ENCODE peak calls at places on chromosomes 2 and 18, in eight cellular contexts. One of them, this sample, is unnamed.

GRCh38 chr18:77207540-77207939 is 42.1 kb upstream of the GALR1 start:
- DNase-seq in fibroblast of lung: peak; percentile 62
- DNase-seq in A673: peak; percentile 37
- DNase-seq in PC-3: peak; percentile 47
- DNase-seq in ovary: peak; percentile 76
- DNase-seq in mammary epithelial cell: peak; percentile 42
- DNase-seq in mesendoderm: peak; percentile 76
- DNase-seq in ascending aorta: peak; percentile 35
- DNase-seq in this sample: no peak

GRCh38 chr2:239593455-239593854 is 192.6 kb upstream of the HDAC4 start:
- DNase-seq in A673: no peak
- DNase-seq in PC-3: no peak
- DNase-seq in ovary: peak; percentile 0
- DNase-seq in fibroblast of lung: no peak
- DNase-seq in mammary epithelial cell: no peak
- DNase-seq in ascending aorta: no peak
- DNase-seq in mesendoderm: no peak
- DNase-seq in this sample: no peak

GRCh38 chr2:98793275-98793674 is 62.3 kb upstream of the MGAT4A start:
- DNase-seq in PC-3: peak; percentile 89
- DNase-seq in ovary: no peak
- DNase-seq in mesendoderm: no peak
- DNase-seq in A673: no peak
- DNase-seq in ascending aorta: no peak
- DNase-seq in fibroblast of lung: peak; percentile 36
- DNase-seq in mammary epithelial cell: peak; percentile 77
- DNase-seq in this sample: no peak

GRCh38 chr2:185583058-185583816 is 155.4 kb upstream of the FSIP2 start:
- DNase-seq in mesendoderm: peak; percentile 79
- DNase-seq in ascending aorta: no peak
- DNase-seq in mammary epithelial cell: peak; percentile 96
- DNase-seq in fibroblast of lung: peak; percentile 91
- DNase-seq in PC-3: peak; percentile 97
- DNase-seq in A673: no peak
- DNase-seq in ovary: no peak
- DNase-seq in this sample: peak; percentile 94

GRCh38 chr2:192551760-192552159 is 357.0 kb upstream of the TMEFF2 start:
- DNase-seq in fibroblast of lung: no peak
- DNase-seq in ovary: no peak
- DNase-seq in mesendoderm: peak; percentile 6
- DNase-seq in ascending aorta: no peak
- DNase-seq in A673: no peak
- DNase-seq in PC-3: no peak
- DNase-seq in mammary epithelial cell: no peak
- DNase-seq in this sample: no peak

GRCh38 chr2:192236136-192236535 is 41.4 kb upstream of the TMEFF2 start:
- DNase-seq in ascending aorta: no peak
- DNase-seq in mesendoderm: no peak
- DNase-seq in fibroblast of lung: peak; percentile 82
- DNase-seq in PC-3: peak; percentile 37
- DNase-seq in mammary epithelial cell: no peak
- DNase-seq in A673: no peak
- DNase-seq in ovary: no peak
- DNase-seq in this sample: no peak

GRCh38 chr2:234395801-234396478 is 100.9 kb downstream of the ARL4C start:
- DNase-seq in PC-3: no peak
- DNase-seq in fibroblast of lung: no peak
- DNase-seq in ascending aorta: no peak
- DNase-seq in ovary: no peak
- DNase-seq in A673: peak; percentile 17
- DNase-seq in mesendoderm: no peak
- DNase-seq in mammary epithelial cell: no peak
- DNase-seq in this sample: no peak

GRCh38 chr2:204452464-204453023 is 92.7 kb upstream of the PARD3B start:
- DNase-seq in A673: peak; percentile 50
- DNase-seq in ovary: peak; percentile 69
- DNase-seq in fibroblast of lung: peak; percentile 99
- DNase-seq in mesendoderm: peak; percentile 91
- DNase-seq in PC-3: peak; percentile 96
- DNase-seq in ascending aorta: no peak
- DNase-seq in mammary epithelial cell: peak; percentile 92
- DNase-seq in this sample: peak; percentile 55

GRCh38 chr2:8652774-8653426 is 29.0 kb upstream of the ID2 start:
- DNase-seq in fibroblast of lung: no peak
- DNase-seq in mesendoderm: no peak
- DNase-seq in PC-3: no peak
- DNase-seq in A673: no peak
- DNase-seq in ascending aorta: no peak
- DNase-seq in mammary epithelial cell: no peak
- DNase-seq in ovary: no peak
- DNase-seq in this sample: no peak
- H3K27ac ChIP-seq in fibroblast of lung: no peak overlapping the region
- H3K27ac ChIP-seq in mesendoderm: no peak overlapping the region
- H3K27ac ChIP-seq in PC-3: no peak overlapping the region
- H3K27ac ChIP-seq in A673: no peak overlapping the region
- H3K27ac ChIP-seq in ascending aorta: no peak overlapping the region
- H3K27ac ChIP-seq in mammary epithelial cell: no peak overlapping the region
- H3K27ac ChIP-seq in ovary: no peak overlapping the region
- H3K27ac ChIP-seq in this sample: no peak overlapping the region

GRCh38 chr2:85135066-85135914 is 2.1 kb downstream of the TCF7L1 start:
- DNase-seq in fibroblast of lung: no peak
- DNase-seq in ovary: no peak
- DNase-seq in PC-3: no peak
- DNase-seq in mesendoderm: peak; percentile 89
- DNase-seq in A673: no peak
- DNase-seq in mammary epithelial cell: no peak
- DNase-seq in ascending aorta: no peak
- DNase-seq in this sample: no peak
- H3K27ac ChIP-seq in fibroblast of lung: no peak overlapping the region
- H3K27ac ChIP-seq in ovary: no peak overlapping the region
- H3K27ac ChIP-seq in PC-3: no peak overlapping the region
- H3K27ac ChIP-seq in mesendoderm: no peak overlapping the region
- H3K27ac ChIP-seq in A673: no peak overlapping the region
- H3K27ac ChIP-seq in mammary epithelial cell: no peak overlapping the region
- H3K27ac ChIP-seq in ascending aorta: peak overlapping the region; percentile 93
- H3K27ac ChIP-seq in this sample: no peak overlapping the region

DNA sequence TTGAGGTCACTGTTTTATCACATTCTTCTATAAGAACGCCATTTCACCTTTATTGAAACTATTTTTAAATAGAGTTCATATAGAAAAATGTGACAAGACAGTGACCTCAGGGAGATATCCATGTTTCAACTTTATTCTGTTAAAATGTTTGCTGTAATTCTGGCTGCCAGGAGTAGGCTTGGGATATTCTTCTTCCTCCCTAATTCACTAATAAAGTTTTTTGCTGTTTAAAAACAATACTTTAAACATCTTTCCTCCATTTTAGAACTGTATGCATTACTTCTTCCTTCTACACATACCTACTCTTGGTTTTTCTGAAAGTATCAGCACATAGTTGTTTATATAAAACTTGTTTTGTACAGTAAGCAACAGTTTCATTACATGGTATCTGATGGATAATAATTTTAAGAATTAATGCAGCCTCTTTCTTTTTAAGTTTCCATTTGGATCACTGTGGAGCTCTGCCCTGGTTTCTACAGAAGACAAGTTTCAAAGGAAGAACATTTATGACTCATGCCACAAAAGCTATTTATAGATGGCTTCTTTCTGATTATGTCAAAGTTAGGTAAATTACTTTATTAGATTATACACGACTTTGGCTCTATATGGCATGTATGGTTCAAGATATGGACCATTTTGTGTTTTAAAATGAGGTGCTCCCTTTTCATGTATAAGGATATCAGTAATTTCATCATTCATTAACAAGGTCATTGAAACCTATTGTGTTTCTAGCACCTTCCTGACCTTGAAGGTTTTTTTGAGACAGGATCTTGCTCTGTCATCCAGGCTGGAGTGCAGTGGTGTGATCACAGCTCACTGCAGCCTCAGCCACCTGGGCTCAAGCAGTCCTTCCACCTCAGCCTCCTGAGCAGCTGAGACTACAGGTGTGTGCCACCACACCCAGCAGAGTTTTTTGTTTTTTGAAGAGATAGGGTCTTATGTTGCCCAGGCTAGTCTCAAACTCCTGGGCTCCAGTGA is 7.2 kb downstream of the CPSF3 start:
- DNase-seq in mammary epithelial cell: peak; percentile 16
- DNase-seq in A673: no peak
- DNase-seq in fibroblast of lung: peak; percentile 48
- DNase-seq in PC-3: no peak
- DNase-seq in ascending aorta: no peak
- DNase-seq in ovary: no peak
- DNase-seq in mesendoderm: no peak
- DNase-seq in this sample: no peak
- H3K27ac ChIP-seq in mammary epithelial cell: no peak overlapping the region
- H3K27ac ChIP-seq in A673: no peak overlapping the region
- H3K27ac ChIP-seq in fibroblast of lung: no peak overlapping the region
- H3K27ac ChIP-seq in PC-3: no peak overlapping the region
- H3K27ac ChIP-seq in ascending aorta: no peak overlapping the region
- H3K27ac ChIP-seq in ovary: no peak overlapping the region
- H3K27ac ChIP-seq in mesendoderm: no peak overlapping the region
- H3K27ac ChIP-seq in this sample: peak overlapping the region; percentile 38

DNA sequence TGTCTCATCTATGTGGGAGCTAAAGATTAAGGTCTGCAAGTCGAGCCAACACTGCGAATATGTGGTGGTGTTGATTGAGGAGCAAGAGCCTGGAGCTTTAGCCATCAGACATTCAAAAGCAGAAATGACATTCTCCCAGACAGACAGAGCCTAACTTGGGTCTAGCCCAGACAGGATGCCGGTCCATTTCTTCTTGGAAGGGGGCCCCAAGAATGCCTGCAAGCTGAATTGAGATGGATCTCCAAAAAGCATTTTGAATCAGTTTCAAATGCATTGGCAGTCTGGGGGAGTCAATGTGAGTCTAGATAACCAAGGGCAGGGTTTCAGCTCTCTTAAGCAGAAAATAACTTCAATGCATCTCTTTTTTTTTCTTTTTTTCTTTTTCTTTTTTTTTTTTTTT is 30.0 kb upstream of the EML4 start:
- DNase-seq in fibroblast of lung: peak; percentile 58
- DNase-seq in ovary: no peak
- DNase-seq in mammary epithelial cell: no peak
- DNase-seq in ascending aorta: no peak
- DNase-seq in mesendoderm: no peak
- DNase-seq in A673: peak; percentile 43
- DNase-seq in PC-3: no peak
- DNase-seq in this sample: no peak
- H3K27ac ChIP-seq in fibroblast of lung: no peak overlapping the region
- H3K27ac ChIP-seq in ovary: no peak overlapping the region
- H3K27ac ChIP-seq in mammary epithelial cell: no peak overlapping the region
- H3K27ac ChIP-seq in ascending aorta: no peak overlapping the region
- H3K27ac ChIP-seq in mesendoderm: no peak overlapping the region
- H3K27ac ChIP-seq in A673: peak overlapping the region; percentile 56
- H3K27ac ChIP-seq in PC-3: peak overlapping the region; percentile 70
- H3K27ac ChIP-seq in this sample: no peak overlapping the region